ENCODE peak calls at places on chromosomes 16 and 17, in five cellular contexts. One of them, this sample, is unnamed.

GRCh38 chr16:86681440-86681838 is 103.1 kb downstream of the FOXL1 start:
- DNase-seq in fibroblast of the aortic adventitia: peak
- DNase-seq in A549: no peak
- DNase-seq in astrocyte of the cerebellum: no peak
- DNase-seq in AG04450: no peak
- DNase-seq in this sample: no peak

GRCh38 chr17:45261577-45262515 is at the start of gene SPATA32:
- DNase-seq in fibroblast of the aortic adventitia: peak
- DNase-seq in A549: no peak
- DNase-seq in astrocyte of the cerebellum: no peak
- DNase-seq in AG04450: no peak
- DNase-seq in this sample: no peak

GRCh38 chr16:25264599-25264998 is 7.0 kb upstream of the ZKSCAN2 start:
- DNase-seq in fibroblast of the aortic adventitia: peak
- DNase-seq in A549: no peak
- DNase-seq in astrocyte of the cerebellum: no peak
- DNase-seq in AG04450: no peak
- DNase-seq in this sample: no peak

GRCh38 chr17:45958994-45959665 is 39.9 kb upstream of the STH start:
- DNase-seq in fibroblast of the aortic adventitia: no peak
- DNase-seq in A549: no peak
- DNase-seq in astrocyte of the cerebellum: no peak
- DNase-seq in AG04450: no peak
- DNase-seq in this sample: no peak

GRCh38 chr17:74873874-74874614 is 1.2 kb upstream of the FDXR start:
- DNase-seq in fibroblast of the aortic adventitia: no peak
- DNase-seq in A549: peak
- DNase-seq in astrocyte of the cerebellum: no peak
- DNase-seq in AG04450: no peak
- DNase-seq in this sample: no peak

GRCh38 chr17:66427134-66427533 is 124.7 kb downstream of the PRKCA start:
- DNase-seq in fibroblast of the aortic adventitia: no peak
- DNase-seq in A549: no peak
- DNase-seq in astrocyte of the cerebellum: no peak
- DNase-seq in AG04450: no peak
- DNase-seq in this sample: no peak

GRCh38 chr16:86928517-86929148 is 350.3 kb downstream of the FOXL1 start:
- DNase-seq in fibroblast of the aortic adventitia: no peak
- DNase-seq in A549: no peak
- DNase-seq in astrocyte of the cerebellum: no peak
- DNase-seq in AG04450: no peak
- DNase-seq in this sample: no peak

GRCh38 chr16:46920402-46921068 is 36.4 kb downstream of the GPT2 start:
- DNase-seq in fibroblast of the aortic adventitia: no peak
- DNase-seq in A549: no peak
- DNase-seq in astrocyte of the cerebellum: no peak
- DNase-seq in AG04450: no peak
- DNase-seq in this sample: no peak

GRCh38 chr17:7579001-7579838 is at the start of gene CD68:
- DNase-seq in fibroblast of the aortic adventitia: peak
- DNase-seq in A549: peak
- DNase-seq in astrocyte of the cerebellum: no peak
- DNase-seq in AG04450: peak
- DNase-seq in this sample: peak

GRCh38 chr17:34370997-34371395 is 8.0 kb upstream of the CCL1 start:
- DNase-seq in fibroblast of the aortic adventitia: peak
- DNase-seq in A549: no peak
- DNase-seq in astrocyte of the cerebellum: no peak
- DNase-seq in AG04450: no peak
- DNase-seq in this sample: no peak

GRCh38 chr16:46648656-46649055 is 27.5 kb upstream of the SHCBP1 start:
- DNase-seq in fibroblast of the aortic adventitia: no peak
- DNase-seq in A549: no peak
- DNase-seq in astrocyte of the cerebellum: no peak
- DNase-seq in AG04450: no peak
- DNase-seq in this sample: no peak

GRCh38 chr17:6546069-6546718 is 10.2 kb downstream of the PITPNM3 start:
- DNase-seq in fibroblast of the aortic adventitia: peak
- DNase-seq in A549: no peak
- DNase-seq in astrocyte of the cerebellum: peak
- DNase-seq in AG04450: no peak
- DNase-seq in this sample: no peak

GRCh38 chr16:9185396-9185795 is 94.0 kb downstream of the HAPSTR1 start:
- DNase-seq in fibroblast of the aortic adventitia: no peak
- DNase-seq in A549: no peak
- DNase-seq in astrocyte of the cerebellum: no peak
- DNase-seq in AG04450: no peak
- DNase-seq in this sample: no peak

GRCh38 chr17:512926-513325 is 160.3 kb upstream of the RPH3AL start:
- DNase-seq in fibroblast of the aortic adventitia: peak
- DNase-seq in A549: no peak
- DNase-seq in astrocyte of the cerebellum: no peak
- DNase-seq in AG04450: no peak
- DNase-seq in this sample: no peak

GRCh38 chr17:512311-512710 is 159.7 kb upstream of the RPH3AL start:
- DNase-seq in fibroblast of the aortic adventitia: no peak
- DNase-seq in A549: no peak
- DNase-seq in astrocyte of the cerebellum: no peak
- DNase-seq in AG04450: no peak
- DNase-seq in this sample: no peak

GRCh38 chr17:511001-511690 is 158.5 kb upstream of the RPH3AL start:
- DNase-seq in fibroblast of the aortic adventitia: peak
- DNase-seq in A549: no peak
- DNase-seq in astrocyte of the cerebellum: no peak
- DNase-seq in AG04450: peak
- DNase-seq in this sample: no peak

GRCh38 chr17:510223-510917 is 157.8 kb upstream of the RPH3AL start:
- DNase-seq in fibroblast of the aortic adventitia: no peak
- DNase-seq in A549: no peak
- DNase-seq in astrocyte of the cerebellum: no peak
- DNase-seq in AG04450: no peak
- DNase-seq in this sample: no peak

GRCh38 chr17:511833-512251 is 159.2 kb upstream of the RPH3AL start:
- DNase-seq in fibroblast of the aortic adventitia: peak
- DNase-seq in A549: no peak
- DNase-seq in astrocyte of the cerebellum: no peak
- DNase-seq in AG04450: no peak
- DNase-seq in this sample: no peak
- H3K4me3 ChIP-seq in fibroblast of the aortic adventitia: no peak
- H3K4me3 ChIP-seq in A549: no peak
- H3K4me3 ChIP-seq in astrocyte of the cerebellum: no peak
- H3K4me3 ChIP-seq in AG04450: no peak
- H3K4me3 ChIP-seq in this sample: no peak

GRCh38 chr17:80242505-80242904 is 18.1 kb upstream of the RNF213 start:
- DNase-seq in fibroblast of the aortic adventitia: no peak
- DNase-seq in A549: no peak
- DNase-seq in astrocyte of the cerebellum: no peak
- DNase-seq in AG04450: no peak
- DNase-seq in this sample: no peak

GRCh38 chr17:80233202-80233601 is 13.0 kb downstream of the SLC26A11 start:
- DNase-seq in fibroblast of the aortic adventitia: no peak
- DNase-seq in A549: no peak
- DNase-seq in astrocyte of the cerebellum: no peak
- DNase-seq in AG04450: no peak
- DNase-seq in this sample: no peak

GRCh38 chr17:80232438-80232837 is 12.2 kb downstream of the SLC26A11 start:
- DNase-seq in fibroblast of the aortic adventitia: no peak
- DNase-seq in A549: no peak
- DNase-seq in astrocyte of the cerebellum: no peak
- DNase-seq in AG04450: no peak
- DNase-seq in this sample: no peak

GRCh38 chr17:80236911-80237310 is 16.7 kb downstream of the SLC26A11 start:
- DNase-seq in fibroblast of the aortic adventitia: no peak
- DNase-seq in A549: no peak
- DNase-seq in astrocyte of the cerebellum: no peak
- DNase-seq in AG04450: no peak
- DNase-seq in this sample: no peak

GRCh38 chr17:80237386-80237785 is 17.2 kb downstream of the SLC26A11 start:
- DNase-seq in fibroblast of the aortic adventitia: no peak
- DNase-seq in A549: no peak
- DNase-seq in astrocyte of the cerebellum: no peak
- DNase-seq in AG04450: no peak
- DNase-seq in this sample: no peak
- H3K4me3 ChIP-seq in fibroblast of the aortic adventitia: no peak
- H3K4me3 ChIP-seq in A549: no peak
- H3K4me3 ChIP-seq in astrocyte of the cerebellum: no peak
- H3K4me3 ChIP-seq in AG04450: no peak
- H3K4me3 ChIP-seq in this sample: no peak

DNA sequence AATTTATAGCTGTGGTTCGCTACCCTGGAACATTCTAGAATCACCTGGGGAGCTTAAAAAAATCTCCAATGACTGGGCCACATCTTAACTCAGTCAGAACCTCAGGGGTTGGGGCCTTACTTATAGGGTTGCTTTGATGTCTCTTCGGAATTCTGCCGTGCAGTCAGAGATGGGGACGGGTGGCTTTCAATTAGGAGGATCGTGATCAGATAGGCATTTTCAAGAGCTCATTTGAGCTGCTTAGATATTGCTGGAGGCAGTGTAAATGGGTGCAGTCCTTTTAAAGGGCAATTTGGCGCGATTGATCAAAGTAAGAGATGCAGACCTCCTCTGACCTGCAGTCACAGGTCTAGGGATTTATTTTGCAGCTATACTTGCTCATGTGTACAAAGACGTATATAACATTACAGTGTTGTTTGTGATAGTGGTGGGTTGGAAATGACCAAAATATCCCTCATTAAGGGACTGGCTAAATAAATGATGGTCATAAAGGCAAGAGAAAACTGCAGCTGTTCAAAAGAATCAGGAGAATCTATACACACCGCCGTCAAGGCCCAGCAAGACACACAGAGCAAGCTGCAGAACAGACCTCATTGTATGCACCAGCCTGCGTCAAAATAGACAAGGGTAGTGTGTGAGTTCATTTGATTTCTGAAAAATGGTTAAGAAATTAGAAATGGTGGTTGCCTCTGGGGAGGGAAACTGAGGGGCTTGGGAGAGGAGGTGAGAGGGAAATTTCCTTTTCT is 6.3 kb upstream of the KCNG4 start:
- DNase-seq in fibroblast of the aortic adventitia: no peak
- DNase-seq in A549: no peak
- DNase-seq in astrocyte of the cerebellum: no peak
- DNase-seq in AG04450: no peak
- DNase-seq in this sample: no peak
- H3K4me3 ChIP-seq in fibroblast of the aortic adventitia: no peak
- H3K4me3 ChIP-seq in A549: no peak
- H3K4me3 ChIP-seq in astrocyte of the cerebellum: no peak
- H3K4me3 ChIP-seq in AG04450: no peak
- H3K4me3 ChIP-seq in this sample: no peak

GRCh38 chr17:31488264-31488981 is 96.9 kb downstream of the RAB11FIP4 start:
- DNase-seq in fibroblast of the aortic adventitia: no peak
- DNase-seq in A549: no peak
- DNase-seq in astrocyte of the cerebellum: no peak
- DNase-seq in AG04450: no peak
- DNase-seq in this sample: no peak
- H3K4me3 ChIP-seq in fibroblast of the aortic adventitia: peak
- H3K4me3 ChIP-seq in A549: peak
- H3K4me3 ChIP-seq in astrocyte of the cerebellum: peak
- H3K4me3 ChIP-seq in AG04450: peak
- H3K4me3 ChIP-seq in this sample: peak

GRCh38 chr16:49964316-49964715 is 60.7 kb upstream of the CNEP1R1 start:
- DNase-seq in fibroblast of the aortic adventitia: no peak
- DNase-seq in A549: no peak
- DNase-seq in astrocyte of the cerebellum: no peak
- DNase-seq in AG04450: no peak
- DNase-seq in this sample: no peak
- H3K4me3 ChIP-seq in fibroblast of the aortic adventitia: no peak
- H3K4me3 ChIP-seq in A549: no peak
- H3K4me3 ChIP-seq in astrocyte of the cerebellum: no peak
- H3K4me3 ChIP-seq in AG04450: no peak
- H3K4me3 ChIP-seq in this sample: no peak

DNA sequence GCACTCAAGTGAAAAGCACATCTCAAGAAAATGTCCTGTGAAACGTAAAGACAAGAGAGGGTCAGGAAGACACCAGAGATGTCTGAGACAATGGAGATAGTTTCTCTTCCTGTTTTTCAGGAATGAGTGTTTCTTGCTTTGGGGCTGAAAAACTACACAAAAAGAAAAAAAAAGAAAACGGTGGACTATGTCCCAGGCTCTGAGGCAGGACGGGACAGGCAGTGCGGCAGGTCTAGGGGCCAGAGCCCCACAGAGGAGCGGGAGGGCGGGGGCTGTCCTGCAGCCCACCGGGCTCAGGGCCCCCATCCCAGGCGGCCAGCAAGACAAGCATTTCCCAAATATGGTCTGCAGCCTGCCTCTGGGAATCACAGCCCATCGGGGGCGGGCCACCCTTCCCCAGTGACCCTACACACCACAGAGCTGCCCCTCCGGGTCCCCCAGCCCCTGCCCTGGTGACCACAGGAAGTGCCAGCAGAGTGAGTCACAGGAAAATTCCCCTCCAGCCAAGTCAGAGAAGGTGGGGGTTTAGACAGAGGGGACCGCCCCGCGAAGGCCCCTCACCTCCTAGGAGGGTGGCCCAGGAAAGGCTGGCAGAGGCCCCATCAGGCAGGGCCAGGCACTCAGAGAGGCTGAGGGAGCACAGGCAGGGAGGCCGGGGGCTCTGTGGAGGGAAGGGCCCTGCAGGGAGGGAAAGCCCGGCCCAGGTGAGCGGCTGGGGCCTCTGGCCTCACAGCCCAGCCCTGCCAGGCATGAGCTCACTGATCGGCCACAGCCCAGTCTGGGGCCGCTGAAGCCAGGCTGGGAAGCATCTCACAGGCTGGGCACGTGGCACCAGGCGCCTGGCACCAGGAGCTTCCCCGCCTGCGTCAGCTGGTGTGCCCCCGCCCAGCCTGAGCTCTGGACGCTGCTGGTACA is 6.3 kb downstream of the BCAR1 start:
- DNase-seq in fibroblast of the aortic adventitia: peak
- DNase-seq in A549: peak
- DNase-seq in astrocyte of the cerebellum: peak
- DNase-seq in AG04450: peak
- DNase-seq in this sample: peak
- H3K4me3 ChIP-seq in fibroblast of the aortic adventitia: peak
- H3K4me3 ChIP-seq in A549: no peak
- H3K4me3 ChIP-seq in astrocyte of the cerebellum: no peak
- H3K4me3 ChIP-seq in AG04450: peak
- H3K4me3 ChIP-seq in this sample: peak

GRCh38 chr17:49915260-49915659 is 53.7 kb upstream of the DLX4 start:
- DNase-seq in fibroblast of the aortic adventitia: no peak
- DNase-seq in A549: no peak
- DNase-seq in astrocyte of the cerebellum: no peak
- DNase-seq in AG04450: no peak
- DNase-seq in this sample: no peak
- H3K4me3 ChIP-seq in fibroblast of the aortic adventitia: no peak
- H3K4me3 ChIP-seq in A549: no peak
- H3K4me3 ChIP-seq in astrocyte of the cerebellum: no peak
- H3K4me3 ChIP-seq in AG04450: no peak
- H3K4me3 ChIP-seq in this sample: no peak

GRCh38 chr17:81572499-81573030 is 20.4 kb upstream of the FAAP100 start:
- DNase-seq in fibroblast of the aortic adventitia: no peak
- DNase-seq in A549: no peak
- DNase-seq in astrocyte of the cerebellum: no peak
- DNase-seq in AG04450: no peak
- DNase-seq in this sample: no peak

GRCh38 chr17:81567191-81567590 is 15.0 kb upstream of the FAAP100 start:
- DNase-seq in fibroblast of the aortic adventitia: no peak
- DNase-seq in A549: no peak
- DNase-seq in astrocyte of the cerebellum: no peak
- DNase-seq in AG04450: no peak
- DNase-seq in this sample: no peak

GRCh38 chr17:81568416-81568815 is 16.3 kb upstream of the FAAP100 start:
- DNase-seq in fibroblast of the aortic adventitia: no peak
- DNase-seq in A549: no peak
- DNase-seq in astrocyte of the cerebellum: no peak
- DNase-seq in AG04450: no peak
- DNase-seq in this sample: no peak

GRCh38 chr17:81570896-81571453 is 18.8 kb upstream of the FAAP100 start:
- DNase-seq in fibroblast of the aortic adventitia: no peak
- DNase-seq in A549: no peak
- DNase-seq in astrocyte of the cerebellum: no peak
- DNase-seq in AG04450: no peak
- DNase-seq in this sample: no peak

GRCh38 chr17:81569986-81570514 is 17.9 kb upstream of the FAAP100 start:
- DNase-seq in fibroblast of the aortic adventitia: no peak
- DNase-seq in A549: no peak
- DNase-seq in astrocyte of the cerebellum: no peak
- DNase-seq in AG04450: no peak
- DNase-seq in this sample: no peak
- H3K4me3 ChIP-seq in fibroblast of the aortic adventitia: no peak
- H3K4me3 ChIP-seq in A549: no peak
- H3K4me3 ChIP-seq in astrocyte of the cerebellum: no peak
- H3K4me3 ChIP-seq in AG04450: no peak
- H3K4me3 ChIP-seq in this sample: no peak

This sample was measured in epithelial cell of proximal tubule.